ENCODE peak calls at places on chromosome 12, in four cellular contexts. R is sigmoid colon, M is body of pancreas, C is ovary. X is an unnamed sample.

GRCh38 chr12:452667-453210 is 7.0 kb upstream of the B4GALNT3 start:
- DNase-seq in R (no peak), M (peak), C (no peak), X (no peak)

GRCh38 chr12:96195845-96196451 is 1.8 kb downstream of the ELK3 start:
- DNase-seq in R (no peak), M (no peak), C (no peak), X (peak)

GRCh38 chr12:100434177-100434576 is 39.5 kb upstream of the NR1H4 start:
- DNase-seq in R (no peak), M (no peak), C (no peak), X (no peak)

GRCh38 chr12:54421175-54421872 is 2.3 kb upstream of the ITGA5 start:
- DNase-seq in R (peak), M (no peak), C (no peak), X (no peak)

GRCh38 chr12:124700810-124701594 is 133.6 kb upstream of the NCOR2 start:
- DNase-seq in R (no peak), M (no peak), C (no peak), X (no peak)

GRCh38 chr12:99529966-99530365 is 117.6 kb upstream of the GARIN6 start:
- DNase-seq in R (no peak), M (no peak), C (no peak), X (no peak)

GRCh38 chr12:65229441-65229840 is 49.0 kb upstream of the MSRB3 start:
- DNase-seq in R (no peak), M (no peak), C (no peak), X (no peak)

GRCh38 chr12:47785036-47785886 is 12.2 kb downstream of the SLC48A1 start:
- DNase-seq in R (peak), M (no peak), C (peak), X (peak)

GRCh38 chr12:113149361-113150150 is at the start of gene CFAP73:
- DNase-seq in R (no peak), M (peak), C (no peak), X (no peak)

GRCh38 chr12:107894589-107894988 is 120.1 kb downstream of the ASCL4 start:
- DNase-seq in R (no peak), M (no peak), C (no peak), X (no peak)

GRCh38 chr12:662541-663292 is 528 bp downstream of the NINJ2 start:
- DNase-seq in R (no peak), M (no peak), C (no peak), X (no peak)

GRCh38 chr12:1474567-1475153 is 119.7 kb downstream of the FBXL14 start:
- DNase-seq in R (no peak), M (no peak), C (no peak), X (no peak)

GRCh38 chr12:61272441-61272840 is 987.8 kb upstream of the USP15 start:
- DNase-seq in R (no peak), M (no peak), C (no peak), X (no peak)

GRCh38 chr12:56679834-56680575 is 8.1 kb downstream of the PTGES3 start:
- DNase-seq in R (no peak), M (no peak), C (no peak), X (peak)

GRCh38 chr12:45671254-45671653 is 58.3 kb upstream of the ARID2 start:
- DNase-seq in R (no peak), M (no peak), C (no peak), X (no peak)

GRCh38 chr12:39124768-39125167 is 219.4 kb upstream of the CPNE8 start:
- DNase-seq in R (no peak), M (no peak), C (no peak), X (no peak)

GRCh38 chr12:286531-287300 is 24.1 kb upstream of the SLC6A13 start:
- DNase-seq in R (no peak), M (no peak), C (no peak), X (no peak)

GRCh38 chr12:21065845-21066244 is 65.1 kb upstream of the SLCO1B1 start:
- DNase-seq in R (no peak), M (peak), C (no peak), X (no peak)

GRCh38 chr12:32893458-32893857 is 3.1 kb downstream of the PKP2 start:
- DNase-seq in R (no peak), M (no peak), C (no peak), X (no peak)
- H3K27ac ChIP-seq in R (no peak), M (no peak), C (no peak), X (no peak)

DNA sequence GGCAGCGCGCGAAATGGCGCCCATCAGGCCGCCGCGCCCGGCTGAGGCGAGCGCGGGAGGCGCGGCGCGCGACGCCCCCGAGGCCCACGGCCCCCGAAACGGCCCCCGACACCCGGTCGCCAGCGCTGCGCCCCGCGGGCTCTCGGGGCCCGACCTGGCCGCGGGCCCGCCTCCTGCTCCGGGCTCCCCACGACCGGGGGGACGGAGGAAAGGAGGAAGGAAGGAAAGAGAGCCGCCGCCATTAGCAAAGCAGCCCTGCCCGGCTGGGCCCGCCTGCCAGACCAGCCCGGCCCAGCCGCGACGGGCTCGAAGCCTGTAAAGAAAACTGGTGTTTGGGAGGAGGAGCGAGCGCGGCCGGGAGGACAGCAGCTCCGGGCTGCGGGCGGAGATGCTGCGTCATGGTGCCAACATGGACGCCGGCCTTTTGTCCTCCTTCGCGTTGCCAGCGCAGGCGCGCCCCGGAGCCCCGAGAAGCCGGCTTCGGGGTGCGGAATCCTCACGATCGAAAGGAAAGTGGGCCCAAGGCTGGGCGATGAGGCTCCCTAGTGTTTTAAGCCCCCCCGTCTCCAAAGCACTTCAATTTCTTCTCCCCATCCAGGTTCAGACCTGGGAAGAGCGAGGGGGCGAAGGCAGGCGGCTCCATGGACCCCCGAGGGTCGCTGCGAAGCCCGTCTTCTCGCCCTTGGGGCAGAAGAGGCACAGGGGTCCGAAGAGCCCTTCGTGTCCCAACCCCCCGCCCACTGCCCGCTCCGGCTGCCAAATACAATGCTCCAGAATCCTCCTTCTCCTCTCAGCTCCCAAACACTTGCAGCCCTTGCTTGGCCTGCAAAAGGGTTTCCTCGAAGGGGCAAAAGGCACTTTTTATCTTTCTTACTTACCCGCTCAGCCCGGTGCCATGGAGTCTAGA is 2.9 kb upstream of the SETD1B start:
- DNase-seq in R (peak), M (peak), C (peak), X (peak)
- TF ChIP-seq POLR2A in R (peak), M (peak), C (peak), X (no peak)

DNA sequence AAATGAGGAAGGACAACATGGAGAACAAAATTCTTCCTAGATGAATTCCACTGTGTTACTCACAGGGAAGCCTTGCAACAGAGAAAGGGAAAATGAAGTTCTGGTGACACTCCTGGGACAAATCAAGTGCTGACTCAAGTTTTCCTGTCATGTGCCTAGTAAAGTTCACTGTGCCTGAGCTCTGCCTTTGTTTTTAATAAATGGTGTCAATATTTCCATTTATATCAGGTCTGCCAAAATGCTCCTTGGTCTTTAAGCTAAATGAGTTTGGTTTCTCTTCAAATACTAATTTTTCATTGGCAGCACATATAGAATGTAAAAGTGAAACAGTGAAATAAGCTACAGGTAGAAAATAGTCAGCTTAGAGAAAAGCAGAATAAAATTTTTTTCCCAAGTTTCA is 33.0 kb downstream of the HIGD1C start:
- DNase-seq in R (peak), M (no peak), C (no peak), X (no peak)
- H3K27ac ChIP-seq in R (peak), M (no peak), C (no peak), X (peak)

GRCh38 chr12:75954076-75954475 is 77.5 kb downstream of the PHLDA1 start:
- DNase-seq in R (no peak), M (no peak), C (no peak), X (no peak)

GRCh38 chr12:75951399-75952228 is 80.0 kb downstream of the PHLDA1 start:
- DNase-seq in R (no peak), M (no peak), C (no peak), X (no peak)

GRCh38 chr12:75955251-75955650 is 76.3 kb downstream of the PHLDA1 start:
- DNase-seq in R (no peak), M (no peak), C (no peak), X (no peak)

GRCh38 chr12:75953312-75953906 is 78.2 kb downstream of the PHLDA1 start:
- DNase-seq in R (no peak), M (peak), C (peak), X (no peak)

DNA sequence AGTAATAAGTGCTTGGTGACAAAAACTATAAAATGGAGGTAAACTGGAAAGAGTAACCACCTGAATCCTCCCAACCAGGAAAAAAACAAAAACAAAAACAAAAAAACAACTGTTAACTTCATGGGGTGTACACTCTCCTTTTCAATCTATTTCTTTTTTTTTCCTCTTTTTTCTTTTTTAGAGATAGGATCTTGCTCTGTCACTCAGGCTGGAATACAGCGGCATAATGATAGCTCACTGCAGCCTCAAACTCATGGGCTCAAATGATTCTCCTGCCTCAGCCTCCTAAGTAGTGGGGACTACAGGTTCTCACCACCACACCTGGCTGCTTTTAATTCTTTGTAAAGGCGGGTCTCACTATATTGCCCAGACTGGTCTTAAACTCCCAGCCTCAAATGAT is 76.8 kb downstream of the PHLDA1 start:
- DNase-seq in R (no peak), M (no peak), C (no peak), X (no peak)
- TF ChIP-seq POLR2A in R (no peak), M (no peak), C (no peak), X (no peak)

X was measured in spleen.